ENCODE peak calls at places on chromosome 10, in nine cellular contexts. S, Z, F, B, G, P, A, M and T are unnamed samples.

GRCh38 chr10:29268011-29268410 is 20.9 kb upstream of the LYZL1 start:
- DNase-seq in S (no peak), Z (no peak), F (no peak), B (no peak), G (no peak), P (no peak), A (no peak), M (no peak), T (no peak)

GRCh38 chr10:6532321-6532720 is 47.8 kb downstream of the PRKCQ start:
- DNase-seq in S (no peak), Z (no peak), F (no peak), B (no peak), G (no peak), P (no peak), A (no peak), M (no peak), T (no peak)

GRCh38 chr10:54402576-54402975 is 398.5 kb downstream of the PCDH15 start:
- DNase-seq in S (no peak), Z (no peak), F (no peak), B (no peak), G (no peak), P (no peak), A (no peak), M (peak; percentile 6), T (no peak)

GRCh38 chr10:103947799-103948198 is 19.1 kb upstream of the SLK start:
- DNase-seq in S (no peak), Z (no peak), F (no peak), B (no peak), G (no peak), P (no peak), A (no peak), M (no peak), T (no peak)

GRCh38 chr10:24331457-24331856 is 122.5 kb downstream of the KIAA1217 start:
- DNase-seq in S (no peak), Z (no peak), F (no peak), B (no peak), G (no peak), P (no peak), A (no peak), M (no peak), T (no peak)

GRCh38 chr10:119595134-119595714 is 1.5 kb downstream of the TIAL1 start:
- DNase-seq in S (no peak), Z (no peak), F (no peak), B (no peak), G (no peak), P (no peak), A (peak; percentile 8), M (no peak), T (no peak)

GRCh38 chr10:14244801-14245211 is 85.9 kb downstream of the FRMD4A start:
- DNase-seq in S (no peak), Z (no peak), F (no peak), B (no peak), G (no peak), P (no peak), A (no peak), M (no peak), T (no peak)

GRCh38 chr10:83871486-83872081 is 267.7 kb upstream of the GHITM start:
- DNase-seq in S (peak; percentile 84), Z (peak; percentile 54), F (no peak), B (peak; percentile 15), G (peak; percentile 40), P (no peak), A (peak; percentile 70), M (peak; percentile 48), T (peak; percentile 27)

GRCh38 chr10:71950683-71951082 is 13.5 kb upstream of the CHST3 start:
- DNase-seq in S (no peak), Z (no peak), F (no peak), B (no peak), G (no peak), P (no peak), A (no peak), M (no peak), T (no peak)

GRCh38 chr10:126880926-126881325 is 24.3 kb upstream of the DOCK1 start:
- DNase-seq in S (no peak), Z (no peak), F (no peak), B (no peak), G (no peak), P (no peak), A (no peak), M (no peak), T (no peak)